ENCODE peak calls at places on chromosomes 3 and 15, in five cellular contexts. Q, O, Y, S and V are unnamed samples.

GRCh38 chr3:89145995-89146394 is 38.6 kb downstream of the EPHA3 start:
- DNase-seq in O (no peak), S (peak), Q (peak), Y (peak), V (peak)

GRCh38 chr3:117036259-117036799 is 326.8 kb downstream of the TUSC7 start:
- DNase-seq in S (peak), Y (peak), O (no peak), Q (no peak), V (peak)

GRCh38 chr3:53495518-53496501 is 1.4 kb downstream of the CACNA1D start:
- DNase-seq in Y (peak), Q (no peak), S (no peak), O (no peak), V (no peak)

GRCh38 chr3:48896991-48897390 is 1.7 kb downstream of the SLC25A20 start:
- DNase-seq in O (no peak), Q (no peak), S (no peak), Y (peak), V (no peak)

GRCh38 chr15:25743160-25743908 is 119.8 kb downstream of the ATP10A start:
- DNase-seq in O (no peak), Y (peak), Q (no peak), S (no peak), V (no peak)

GRCh38 chr3:131361464-131362421 is 19.8 kb upstream of the NUDT16 start:
- DNase-seq in O (no peak), Y (peak), S (peak), Q (peak), V (peak)

GRCh38 chr15:59294961-59295741 is 77.5 kb downstream of the MYO1E start:
- DNase-seq in S (peak), Q (peak), Y (peak), O (no peak), V (peak)

GRCh38 chr3:142577701-142578308 is 728 bp downstream of the ATR start:
- DNase-seq in O (no peak), S (no peak), Y (no peak), Q (peak), V (no peak)